ENCODE peak calls at places on chromosomes 11 and 22, in nine cellular contexts. I, A, M, Y, Z, T, X, N and R are unnamed samples. For H3K4me1, the result is how much of the 10 kb centered on the place peaks cover.

GRCh38 chr22:44396021-44396726 is 83.4 kb upstream of the SHISAL1 start:
- DNase-seq in Z (no peak), Y (peak), N (no peak), M (no peak), T (no peak), I (no peak), A (no peak), X (no peak), R (no peak)

GRCh38 chr11:123300874-123301695 is 106.0 kb upstream of the CLMP start:
- DNase-seq in Y (no peak), A (no peak), I (no peak), N (no peak), M (no peak), X (peak), Z (no peak), T (no peak), R (no peak)

GRCh38 chr11:13114566-13115465 is 105.7 kb downstream of the RASSF10 start:
- DNase-seq in Z (peak), N (peak), A (no peak), T (no peak), Y (no peak), M (peak), I (no peak), X (peak), R (no peak)

GRCh38 chr11:16262645-16262955 is 93.7 kb downstream of the SOX6 start:
- DNase-seq in I (no peak), Y (no peak), N (no peak), T (no peak), A (no peak), Z (no peak), M (no peak), X (no peak), R (no peak)

GRCh38 chr11:3087821-3088800 is 30.9 kb upstream of the CARS1 start:
- DNase-seq in I (no peak), Y (peak), Z (no peak), T (peak), A (no peak), M (no peak), N (no peak), X (no peak), R (no peak)

GRCh38 chr11:17169876-17170275 is 37.9 kb downstream of the PIK3C2A start:
- DNase-seq in N (no peak), Z (no peak), I (no peak), X (no peak), M (no peak), A (no peak), T (no peak), Y (no peak), R (no peak)

GRCh38 chr11:2527621-2528291 is 82.9 kb downstream of the KCNQ1 start:
- DNase-seq in I (peak), T (peak), Z (peak), M (no peak), X (no peak), A (no peak), Y (peak), N (no peak), R (peak)

GRCh38 chr11:31830406-31830805 is 19.3 kb upstream of the PAX6 start:
- DNase-seq in Z (no peak), M (no peak), X (no peak), T (no peak), I (no peak), A (no peak), Y (no peak), N (no peak), R (no peak)

GRCh38 chr11:120894207-120894989 is 129.5 kb upstream of the TBCEL start:
- DNase-seq in Z (no peak), I (no peak), X (no peak), N (no peak), Y (no peak), T (no peak), A (no peak), M (no peak), R (no peak)

GRCh38 chr22:45896153-45896951 is 80.6 kb downstream of the WNT7B start:
- DNase-seq in I (no peak), T (peak), X (no peak), Z (no peak), A (no peak), Y (peak), M (no peak), N (peak), R (peak)

GRCh38 chr11:61693897-61694840 is 14.0 kb downstream of the DAGLA start:
- DNase-seq in I (no peak), Y (no peak), T (peak), A (no peak), X (no peak), N (no peak), Z (no peak), M (no peak), R (peak)

GRCh38 chr11:63508009-63508408 is 2.1 kb downstream of the LGALS12 start:
- DNase-seq in M (peak), T (no peak), A (peak), N (peak), X (peak), Y (peak), Z (peak), I (no peak), R (peak)

GRCh38 chr22:36756031-36756430 is 19.9 kb downstream of the IFT27 start:
- DNase-seq in T (no peak), X (no peak), Y (peak), I (no peak), M (no peak), N (no peak), Z (no peak), A (no peak), R (no peak)

GRCh38 chr22:46114518-46115387 is 35.6 kb upstream of the PPARA start:
- DNase-seq in Y (no peak), I (no peak), X (no peak), T (no peak), A (no peak), N (no peak), Z (no peak), M (no peak), R (no peak)

GRCh38 chr11:103662880-103663279 is 373.6 kb upstream of the DDI1 start:
- DNase-seq in X (no peak), Y (no peak), N (no peak), M (no peak), I (no peak), A (no peak), T (no peak), Z (no peak), R (no peak)

GRCh38 chr22:27620367-27621154 is 181.0 kb downstream of the MN1 start:
- DNase-seq in X (no peak), I (no peak), T (no peak), N (no peak), A (no peak), Y (no peak), M (no peak), Z (no peak), R (no peak)

GRCh38 chr11:73463359-73463758 is 87.2 kb downstream of the RELT start:
- DNase-seq in I (no peak), T (no peak), X (no peak), M (no peak), N (no peak), A (no peak), Z (no peak), Y (no peak), R (no peak)

GRCh38 chr11:96554236-96554635 is 164.4 kb downstream of the JRKL start:
- DNase-seq in A (no peak), I (no peak), M (no peak), Y (no peak), N (no peak), Z (no peak), X (no peak), T (no peak), R (no peak)

GRCh38 chr11:2519879-2520735 is 75.3 kb downstream of the KCNQ1 start:
- DNase-seq in T (peak), M (no peak), Z (peak), Y (peak), X (no peak), A (peak), N (no peak), I (peak), R (peak)

GRCh38 chr11:92826136-92826535 is 143.3 kb upstream of the MTNR1B start:
- DNase-seq in T (no peak), Y (no peak), X (no peak), M (no peak), I (no peak), Z (no peak), N (no peak), A (no peak), R (no peak)

GRCh38 chr22:49992921-49993648 is 19.5 kb downstream of the IL17REL start:
- DNase-seq in X (peak), N (peak), M (peak), A (no peak), T (peak), I (peak), Y (peak), Z (peak), R (peak)

GRCh38 chr11:22884268-22884667 is 24.0 kb upstream of the CCDC179 start:
- DNase-seq in I (no peak), Y (no peak), T (no peak), A (no peak), M (no peak), Z (no peak), X (no peak), N (no peak), R (no peak)

GRCh38 chr11:64865286-64866172 is 12.9 kb downstream of the EHD1 start:
- DNase-seq in I (no peak), N (no peak), M (no peak), X (no peak), Z (no peak), T (no peak), A (no peak), Y (no peak), R (no peak)

GRCh38 chr11:119533931-119534694 is 111.1 kb upstream of the THY1 start:
- DNase-seq in A (no peak), M (peak), Y (peak), I (no peak), T (peak), Z (peak), N (peak), X (peak), R (peak)

GRCh38 chr11:34633990-34634725 is 13.3 kb downstream of the EHF start:
- DNase-seq in X (no peak), M (no peak), A (no peak), I (no peak), T (no peak), N (no peak), Z (no peak), Y (no peak), R (no peak)

GRCh38 chr11:75422248-75423231 is 10.5 kb downstream of the KLHL35 start:
- DNase-seq in N (no peak), I (no peak), M (no peak), T (no peak), A (no peak), Z (peak), X (peak), Y (peak), R (no peak)

GRCh38 chr11:118212781-118213565 is 11.8 kb downstream of the JAML start:
- DNase-seq in M (no peak), A (no peak), Z (no peak), Y (no peak), I (no peak), X (no peak), T (no peak), N (no peak), R (no peak)

GRCh38 chr11:32830413-32830738 is 649 bp downstream of the PRRG4 start:
- DNase-seq in M (no peak), T (no peak), I (no peak), Y (no peak), Z (peak), N (peak), A (no peak), X (no peak), R (no peak)

GRCh38 chr22:27327981-27328721 is 473.4 kb downstream of the MN1 start:
- DNase-seq in Y (no peak), M (no peak), Z (no peak), A (no peak), I (no peak), N (no peak), X (no peak), T (no peak), R (no peak)

GRCh38 chr11:72191961-72192381 is at the start of gene FOLR1:
- DNase-seq in T (peak), M (peak), X (peak), Z (no peak), I (no peak), N (peak), Y (peak), A (no peak), R (no peak)

GRCh38 chr11:2828585-2829330 is 56.8 kb downstream of the CDKN1C start:
- DNase-seq in T (no peak), I (no peak), Z (no peak), M (no peak), N (no peak), Y (no peak), A (no peak), X (no peak), R (peak)

GRCh38 chr11:4643084-4643483 is 698 bp upstream of the OR51E1 start:
- DNase-seq in T (no peak), X (no peak), Z (no peak), A (no peak), M (no peak), N (no peak), I (no peak), Y (no peak), R (peak)
- H3K4me3 ChIP-seq in T (no peak), X (no peak), Z (no peak), A (no peak), M (no peak), N (no peak), I (no peak), Y (no peak), R (no peak)

GRCh38 chr11:30481816-30482215 is 104.3 kb downstream of the MPPED2 start:
- DNase-seq in N (no peak), I (no peak), Y (no peak), Z (no peak), M (no peak), A (no peak), X (no peak), T (no peak), R (no peak)

GRCh38 chr11:30481385-30481784 is 104.8 kb downstream of the MPPED2 start:
- DNase-seq in Y (no peak), M (peak), N (peak), Z (no peak), I (no peak), T (no peak), A (no peak), X (no peak), R (no peak)

GRCh38 chr11:30477061-30477460 is 109.1 kb downstream of the MPPED2 start:
- DNase-seq in Y (no peak), T (no peak), X (no peak), A (no peak), I (no peak), N (no peak), Z (no peak), M (no peak), R (no peak)

GRCh38 chr11:30479899-30480298 is 106.3 kb downstream of the MPPED2 start:
- DNase-seq in N (no peak), I (no peak), Y (no peak), X (no peak), T (no peak), M (peak), A (no peak), Z (no peak), R (no peak)

GRCh38 chr11:30478923-30479322 is 107.2 kb downstream of the MPPED2 start:
- DNase-seq in Z (no peak), A (no peak), X (no peak), N (no peak), T (peak), M (peak), I (no peak), Y (no peak), R (peak)
- H3K27ac ChIP-seq in Z (no peak), A (peak), X (no peak), N (peak), T (no peak), M (peak), I (no peak), Y (no peak), R (peak)

GRCh38 chr11:87299041-87299481 is 261.3 kb downstream of the TMEM135 start:
- DNase-seq in A (no peak), T (no peak), M (no peak), I (no peak), N (no peak), X (peak), Z (no peak), Y (no peak), R (no peak)
- H3K4me1 ChIP-seq in A (under half), T (under half), M (half or more), I (under half), N (half or more), X (under half), Z (under half), Y (under half), R (under half)

DNA sequence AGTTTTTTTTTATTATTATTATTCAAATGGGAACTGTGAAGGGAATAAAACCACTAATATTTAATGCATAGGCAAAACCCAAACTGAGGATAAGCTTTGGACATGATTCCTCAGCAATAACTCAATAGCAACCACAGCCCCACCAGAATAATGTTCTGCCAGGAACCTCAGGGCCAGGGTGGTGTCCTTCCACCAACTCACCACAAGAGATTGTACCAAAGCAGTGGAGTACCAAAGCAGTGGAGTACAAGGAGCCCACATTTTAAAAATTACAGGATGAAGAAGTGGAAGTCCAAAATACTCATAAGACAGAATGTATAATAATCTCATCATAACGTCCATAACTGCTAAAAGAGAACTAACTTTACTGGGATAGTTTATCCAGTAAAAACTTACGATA is 32.5 kb upstream of the FZD4 start:
- DNase-seq in T (no peak), X (no peak), N (no peak), Y (no peak), I (no peak), M (no peak), A (no peak), Z (no peak), R (no peak)
- H3K4me3 ChIP-seq in T (no peak), X (no peak), N (no peak), Y (no peak), I (no peak), M (no peak), A (no peak), Z (no peak), R (no peak)

DNA sequence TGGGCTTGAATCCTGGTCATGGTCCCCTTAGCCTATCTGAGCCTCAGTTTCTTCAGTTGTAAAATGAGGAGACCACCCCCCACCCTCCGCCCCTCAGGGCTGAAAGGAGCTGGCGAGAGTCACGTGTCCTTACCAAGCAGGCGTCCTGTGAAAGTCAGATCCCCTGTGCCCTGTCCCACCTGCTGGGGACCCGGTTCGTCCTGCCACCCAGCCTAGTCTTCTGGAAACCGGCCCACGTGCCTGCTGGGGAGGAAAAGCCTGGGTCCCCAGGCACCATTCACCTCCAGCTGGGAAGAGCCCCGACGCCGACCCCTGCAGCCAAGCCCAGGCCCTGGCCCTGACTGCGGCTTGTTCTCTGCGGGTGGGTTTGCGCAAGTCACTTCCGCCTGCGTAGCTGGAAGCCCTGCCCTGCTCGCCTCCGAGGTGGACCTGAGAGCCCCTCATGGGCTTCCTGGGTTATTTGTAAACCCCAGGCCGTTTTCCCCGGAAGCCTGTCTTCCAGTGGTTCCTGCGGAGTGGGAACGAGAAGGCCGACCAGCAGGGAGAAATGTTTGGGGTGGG is 679 bp upstream of the SSH3 start:
- DNase-seq in X (no peak), T (peak), M (peak), I (no peak), N (peak), A (no peak), Z (peak), Y (peak), R (peak)
- H3K27ac ChIP-seq in X (no peak), T (peak), M (no peak), I (peak), N (peak), A (peak), Z (peak), Y (peak), R (peak)

GRCh38 chr11:112783945-112784322 is 177.3 kb upstream of the NCAM1 start:
- DNase-seq in N (no peak), I (no peak), T (no peak), A (no peak), Z (no peak), X (no peak), Y (no peak), M (no peak), R (no peak)
- H3K4me1 ChIP-seq in N (under half), I (under half), T (under half), A (under half), Z (under half), X (under half), Y (under half), M (under half), R (half or more)

DNA sequence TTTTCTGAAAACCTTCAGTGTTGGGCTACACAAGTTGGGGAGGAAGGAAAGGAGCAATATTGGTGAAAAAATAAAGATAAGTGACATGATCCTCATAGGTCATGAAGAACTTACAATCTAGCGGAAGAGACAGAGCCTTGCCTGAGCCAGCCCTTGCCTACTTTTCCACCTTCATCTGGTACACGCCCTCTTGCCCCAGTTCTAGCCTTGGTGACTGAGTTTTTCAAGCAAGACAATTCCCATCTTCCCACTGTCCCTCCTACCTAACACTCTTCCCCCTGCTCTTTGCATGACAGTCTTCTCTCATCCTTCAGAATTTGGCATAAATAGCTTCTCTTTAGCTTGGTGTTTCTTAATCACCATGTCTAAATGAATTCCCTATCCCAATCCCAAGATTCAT is 42.6 kb downstream of the BBOX1 start:
- DNase-seq in T (no peak), I (no peak), Z (no peak), M (no peak), Y (no peak), N (no peak), A (no peak), X (no peak), R (no peak)
- H3K4me3 ChIP-seq in T (no peak), I (no peak), Z (no peak), M (no peak), Y (no peak), N (no peak), A (no peak), X (no peak), R (no peak)

GRCh38 chr11:95059031-95059430 is 7.7 kb upstream of the SRSF8 start:
- DNase-seq in Z (no peak), I (no peak), A (no peak), T (no peak), Y (no peak), N (no peak), X (no peak), M (no peak), R (no peak)

GRCh38 chr11:95058622-95059021 is 8.1 kb upstream of the SRSF8 start:
- DNase-seq in Y (no peak), M (no peak), Z (no peak), I (no peak), T (no peak), N (no peak), X (no peak), A (no peak), R (no peak)

GRCh38 chr11:95055273-95055897 is 6.2 kb downstream of the KDM4F start:
- DNase-seq in T (no peak), A (no peak), I (no peak), Y (no peak), N (no peak), X (no peak), Z (no peak), M (no peak), R (no peak)

GRCh38 chr11:95057959-95058358 is 8.7 kb downstream of the KDM4F start:
- DNase-seq in T (no peak), N (no peak), Z (no peak), A (no peak), X (no peak), M (no peak), I (no peak), Y (no peak), R (no peak)
- H3K27ac ChIP-seq in T (no peak), N (no peak), Z (no peak), A (no peak), X (no peak), M (no peak), I (no peak), Y (no peak), R (no peak)

DNA sequence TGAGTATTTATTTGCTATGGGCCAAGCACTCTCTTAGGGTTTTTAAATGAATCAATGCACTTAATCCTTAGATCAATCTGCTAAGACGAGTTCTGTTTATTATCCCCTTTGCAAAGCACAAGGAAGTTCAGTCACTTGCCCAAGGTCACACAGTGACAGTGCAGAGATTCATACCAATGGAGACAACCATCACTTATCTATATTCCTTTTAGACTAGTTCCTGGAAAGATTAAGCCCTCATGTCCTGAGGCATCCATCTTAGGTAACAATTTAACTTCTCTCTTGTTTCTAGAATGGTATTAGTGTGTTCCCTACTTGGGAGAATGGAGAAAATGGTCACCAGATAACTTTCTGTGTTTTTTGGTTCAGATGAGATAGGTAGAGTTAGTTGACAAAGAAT is 28.3 kb downstream of the NF2 start:
- DNase-seq in N (no peak), Z (no peak), Y (no peak), M (no peak), I (no peak), X (no peak), A (no peak), T (no peak), R (no peak)
- H3K4me1 ChIP-seq in N (under half), Z (under half), Y (under half), M (under half), I (under half), X (under half), A (under half), T (under half), R (under half)